ENCODE peak calls at places on chromosomes 3 and 15, in five cellular contexts. D is H1; F is fibroblast of pulmonary artery; M is CD8-positive, alpha-beta T cell; N is neural progenitor cell. V is an unnamed sample.

GRCh38 chr3:15265655-15266509 is 59.8 kb downstream of the CAPN7 start:
- DNase-seq in N (no peak), F (no peak), D (no peak), M (no peak), V (no peak)

GRCh38 chr15:77869021-77869895 is 208.3 kb downstream of the TBC1D2B start:
- DNase-seq in N (no peak), D (no peak), M (no peak), F (peak), V (no peak)

GRCh38 chr3:44104668-44105321 is 136.9 kb upstream of the TOPAZ1 start:
- DNase-seq in M (no peak), F (peak), N (no peak), D (no peak), V (peak)

GRCh38 chr3:59286791-59287531 is 237.1 kb upstream of the CFAP20DC start:
- DNase-seq in F (no peak), M (no peak), N (no peak), D (no peak), V (no peak)

GRCh38 chr3:50474717-50475116 is 28.7 kb downstream of the CACNA2D2 start:
- DNase-seq in D (no peak), N (no peak), M (no peak), F (peak), V (no peak)

GRCh38 chr3:126389112-126389791 is 5.5 kb upstream of the CFAP100 start:
- DNase-seq in F (peak), M (no peak), D (peak), N (peak), V (peak)

GRCh38 chr3:3665961-3666640 is 133.1 kb upstream of the LRRN1 start:
- DNase-seq in F (no peak), D (no peak), M (no peak), N (no peak), V (no peak)

GRCh38 chr3:119310052-119310451 is 15.9 kb downstream of the ARHGAP31 start:
- DNase-seq in D (no peak), F (peak), M (no peak), N (peak), V (no peak)

GRCh38 chr3:197343656-197344408 is 45.4 kb upstream of the DLG1 start:
- DNase-seq in N (no peak), M (no peak), D (no peak), F (peak), V (no peak)

GRCh38 chr3:138124689-138125420 is 7.3 kb downstream of the A4GNT start:
- DNase-seq in M (no peak), N (no peak), D (no peak), F (peak), V (no peak)

GRCh38 chr3:171021377-171021776 is 5.1 kb downstream of the SLC2A2 start:
- DNase-seq in M (no peak), F (no peak), D (no peak), N (no peak), V (no peak)
- H3K4me3 ChIP-seq in M (no peak), F (no peak), D (no peak), N (no peak), V (no peak)

GRCh38 chr3:109339714-109340648 is 2.6 kb upstream of the DPPA4 start:
- DNase-seq in N (no peak), F (no peak), D (no peak), M (no peak), V (no peak)
- H3K4me3 ChIP-seq in N (no peak), F (no peak), D (peak), M (no peak), V (no peak)

GRCh38 chr15:59410448-59410896 is 27.5 kb upstream of the FAM81A start:
- DNase-seq in M (no peak), F (peak), N (no peak), D (no peak), V (no peak)
- H3K4me3 ChIP-seq in M (no peak), F (no peak), N (no peak), D (no peak), V (no peak)

DNA sequence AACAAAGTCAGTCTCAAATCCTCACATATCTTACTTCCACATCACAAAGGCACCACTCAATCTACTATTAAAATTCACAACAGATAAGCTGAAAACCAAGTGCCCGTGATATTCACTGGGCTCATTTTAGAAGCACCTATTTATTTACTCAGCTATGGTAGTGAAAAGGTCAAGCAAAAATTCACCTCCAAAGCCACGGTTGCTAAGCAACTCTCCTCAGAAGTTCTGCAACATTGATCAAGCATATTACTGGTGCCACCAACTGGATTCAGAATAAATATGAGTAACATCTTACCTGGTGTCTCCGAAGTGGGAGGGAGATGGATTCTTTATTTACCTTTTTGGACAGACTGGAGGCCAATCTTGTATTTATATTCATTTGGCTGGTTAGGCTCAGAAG is 714.8 kb downstream of the FHIT start:
- DNase-seq in D (no peak), F (no peak), M (no peak), N (no peak), V (no peak)
- H3K4me3 ChIP-seq in D (no peak), F (no peak), M (no peak), N (no peak), V (no peak)

GRCh38 chr3:134308350-134308891 is 57.8 kb upstream of the RYK start:
- DNase-seq in M (peak), F (peak), D (no peak), N (peak), V (peak)
- H3K4me3 ChIP-seq in M (no peak), F (peak), D (no peak), N (no peak), V (peak)

GRCh38 chr3:170730071-170730812 is 139.8 kb downstream of the RPL22L1 start:
- DNase-seq in M (no peak), N (no peak), D (no peak), F (peak), V (no peak)
- H3K4me3 ChIP-seq in M (no peak), N (no peak), D (no peak), F (no peak), V (no peak)

DNA sequence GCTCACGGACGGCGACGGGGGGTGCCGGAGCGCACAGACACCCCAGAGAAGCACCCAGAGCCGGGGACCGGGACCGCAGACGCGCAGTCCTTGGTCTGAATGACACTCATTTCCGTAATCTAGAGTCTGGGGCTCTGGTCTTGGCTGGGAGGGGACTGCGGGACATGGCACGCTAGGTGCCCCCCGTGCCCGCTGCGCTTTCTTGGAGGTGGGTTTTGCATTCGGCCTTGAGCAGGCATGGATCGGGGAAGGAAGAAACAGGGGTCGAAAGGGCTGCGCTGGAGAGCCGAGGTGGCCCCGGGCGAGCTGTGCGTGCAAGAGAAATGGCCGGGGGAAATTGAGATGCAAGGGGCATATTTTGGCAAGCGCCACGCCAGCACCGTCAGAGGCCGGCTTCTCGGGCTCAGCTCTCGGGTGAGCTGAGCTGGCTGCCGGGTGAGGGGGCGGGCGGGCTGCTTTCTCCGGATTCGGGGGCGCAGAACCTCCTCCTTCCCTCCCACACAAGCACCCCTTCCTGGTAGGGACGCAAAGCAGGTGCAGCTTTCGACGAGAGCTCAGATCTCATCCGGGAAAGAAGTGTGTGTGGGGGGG is 867 bp upstream of the NTRK3 start:
- DNase-seq in N (peak), F (no peak), D (no peak), M (no peak), V (no peak)
- H3K4me3 ChIP-seq in N (peak), F (peak), D (peak), M (no peak), V (no peak)

GRCh38 chr3:192915724-192916123 is 1.9 kb downstream of the MB21D2 start:
- DNase-seq in D (no peak), M (no peak), F (peak), N (peak), V (no peak)
- H3K4me3 ChIP-seq in D (peak), M (no peak), F (peak), N (peak), V (peak)